ENCODE peak calls at places on chromosomes 13 and 19, in eight cellular contexts. U, I, Z, G, D, H, P and J are unnamed samples. For H3K27me3, the result is how much of the 10 kb centered on the place peaks cover.

GRCh38 chr13:76965759-76966421 is 17.6 kb downstream of the ACOD1 start:
- DNase-seq in D (no peak), U (no peak), H (peak), P (peak), G (peak), Z (no peak), I (peak), J (no peak)

GRCh38 chr19:22622901-22623840 is 11.0 kb upstream of the ZNF492 start:
- DNase-seq in D (no peak), P (no peak), I (no peak), U (no peak), Z (no peak), G (no peak), H (no peak), J (no peak)

GRCh38 chr19:46042252-46042883 is 1.6 kb upstream of the IGFL4 start:
- DNase-seq in D (no peak), Z (no peak), U (no peak), I (no peak), G (no peak), H (no peak), P (no peak), J (no peak)

GRCh38 chr19:3479819-3480215 is 508 bp downstream of the SMIM24 start:
- DNase-seq in H (no peak), I (no peak), D (no peak), G (no peak), P (no peak), Z (no peak), U (no peak), J (no peak)

GRCh38 chr13:38686635-38687245 is at the start of gene FREM2:
- DNase-seq in P (peak), H (no peak), I (peak), U (no peak), Z (no peak), G (peak), D (peak), J (peak)

GRCh38 chr19:16496613-16496983 is 404 bp downstream of the C19orf44 start:
- DNase-seq in Z (no peak), P (peak), H (peak), U (no peak), I (peak), D (no peak), G (peak), J (peak)

GRCh38 chr13:63481334-63481733 is 2065.7 kb upstream of the PCDH20 start:
- DNase-seq in P (no peak), H (no peak), Z (no peak), D (no peak), U (no peak), G (no peak), I (peak), J (no peak)

GRCh38 chr19:11136400-11137101 is 19.0 kb downstream of the SPC24 start:
- DNase-seq in I (peak), P (no peak), H (no peak), G (no peak), D (no peak), Z (no peak), U (no peak), J (no peak)

GRCh38 chr19:10503002-10503789 is at the start of gene KEAP1:
- DNase-seq in I (peak), H (peak), U (no peak), Z (no peak), G (no peak), D (peak), P (no peak), J (no peak)

GRCh38 chr19:21092107-21092506 is 10.1 kb downstream of the ZNF714 start:
- DNase-seq in I (peak), G (no peak), H (peak), P (no peak), D (no peak), U (no peak), Z (no peak), J (no peak)

GRCh38 chr13:88395804-88396203 is 724.6 kb downstream of the SLITRK5 start:
- DNase-seq in Z (no peak), H (no peak), I (no peak), U (no peak), G (no peak), P (no peak), D (no peak), J (no peak)

GRCh38 chr13:107104631-107105030 is 536.7 kb upstream of the ARGLU1 start:
- DNase-seq in I (peak), D (no peak), Z (no peak), G (no peak), H (no peak), U (no peak), P (no peak), J (no peak)

GRCh38 chr13:23858586-23858985 is 30.6 kb downstream of the MIPEP start:
- DNase-seq in I (no peak), P (no peak), H (no peak), Z (no peak), G (no peak), D (no peak), U (no peak), J (no peak)

GRCh38 chr19:38319421-38320258 is at the start of gene KCNK6:
- DNase-seq in D (no peak), H (peak), U (no peak), G (peak), Z (no peak), P (no peak), I (peak), J (peak)

GRCh38 chr13:78136966-78137365 is 218.3 kb upstream of the EDNRB start:
- DNase-seq in P (no peak), H (no peak), U (no peak), D (no peak), Z (no peak), G (no peak), I (no peak), J (no peak)

GRCh38 chr19:15923702-15924101 is 10.6 kb downstream of the CYP4F11 start:
- DNase-seq in G (no peak), D (no peak), U (no peak), I (no peak), P (no peak), H (no peak), Z (no peak), J (no peak)

GRCh38 chr19:54573330-54573872 is at the start of gene LILRA2:
- DNase-seq in H (peak), Z (no peak), I (no peak), D (no peak), G (no peak), P (no peak), U (no peak), J (no peak)

GRCh38 chr19:14005381-14006084 is 587 bp downstream of the RFX1 start:
- DNase-seq in D (peak), I (peak), Z (peak), G (peak), H (peak), P (peak), U (peak), J (peak)

GRCh38 chr19:5171711-5172110 is 168.9 kb downstream of the PTPRS start:
- DNase-seq in H (no peak), P (no peak), Z (no peak), G (peak), U (no peak), D (peak), I (peak), J (no peak)

GRCh38 chr19:6739390-6739883 is at the start of gene TRIP10:
- DNase-seq in H (peak), P (peak), Z (peak), G (no peak), U (peak), D (peak), I (peak), J (peak)

GRCh38 chr19:6271721-6272410 is 7.9 kb downstream of the MLLT1 start:
- DNase-seq in D (no peak), U (peak), G (no peak), Z (no peak), P (peak), I (peak), H (peak), J (peak)

GRCh38 chr13:20151016-20151415 is 9.8 kb downstream of the GJA3 start:
- DNase-seq in D (peak), G (no peak), Z (no peak), U (no peak), P (no peak), H (no peak), I (no peak), J (no peak)

GRCh38 chr13:76758257-76758656 is 127.9 kb downstream of the KCTD12 start:
- DNase-seq in I (no peak), P (no peak), G (no peak), U (no peak), Z (no peak), D (no peak), H (peak), J (no peak)

GRCh38 chr19:58252102-58252685 is 23.5 kb downstream of the ZNF544 start:
- DNase-seq in I (peak), U (no peak), Z (no peak), G (no peak), D (no peak), H (no peak), P (no peak), J (no peak)

GRCh38 chr19:4391701-4392543 is 8.4 kb downstream of the SH3GL1 start:
- DNase-seq in I (peak), P (peak), Z (no peak), D (no peak), G (peak), U (no peak), H (peak), J (no peak)

GRCh38 chr19:13505164-13505695 is 1.0 kb downstream of the CACNA1A start:
- DNase-seq in U (no peak), I (no peak), G (no peak), Z (no peak), P (no peak), D (no peak), H (no peak), J (no peak)

GRCh38 chr19:53892981-53893325 is 11.0 kb downstream of the PRKCG start:
- DNase-seq in I (no peak), P (no peak), U (no peak), G (no peak), H (no peak), Z (no peak), D (no peak), J (no peak)

GRCh38 chr13:59689057-59689456 is 474.7 kb downstream of the DIAPH3 start:
- DNase-seq in D (no peak), H (no peak), Z (no peak), I (no peak), U (no peak), P (no peak), G (no peak), J (no peak)

GRCh38 chr13:100933841-100934240 is 259.2 kb upstream of the TMTC4 start:
- DNase-seq in I (no peak), D (no peak), Z (no peak), G (no peak), H (no peak), P (no peak), U (no peak), J (no peak)

GRCh38 chr19:54207908-54208783 is 7.5 kb downstream of the RPS9 start:
- DNase-seq in P (peak), I (peak), H (peak), U (no peak), Z (no peak), G (peak), D (peak), J (no peak)

GRCh38 chr13:57136093-57136492 is 4.6 kb upstream of the PRR20A start:
- DNase-seq in H (no peak), I (no peak), P (no peak), D (no peak), U (no peak), G (no peak), Z (no peak), J (no peak)

GRCh38 chr19:19645233-19645870 is 1.9 kb upstream of the GMIP start:
- DNase-seq in P (no peak), U (no peak), I (no peak), G (no peak), H (no peak), D (no peak), Z (no peak), J (no peak)

GRCh38 chr19:19642506-19643157 is 825 bp downstream of the GMIP start:
- DNase-seq in I (no peak), H (no peak), U (no peak), D (no peak), P (no peak), Z (no peak), G (no peak), J (no peak)

GRCh38 chr19:19644054-19644388 is 564 bp upstream of the GMIP start:
- DNase-seq in Z (no peak), D (no peak), U (no peak), G (no peak), P (no peak), I (no peak), H (no peak), J (no peak)

GRCh38 chr19:19647037-19647835 is 3.8 kb upstream of the GMIP start:
- DNase-seq in P (no peak), H (no peak), U (no peak), I (no peak), D (no peak), Z (no peak), G (no peak), J (no peak)

DNA sequence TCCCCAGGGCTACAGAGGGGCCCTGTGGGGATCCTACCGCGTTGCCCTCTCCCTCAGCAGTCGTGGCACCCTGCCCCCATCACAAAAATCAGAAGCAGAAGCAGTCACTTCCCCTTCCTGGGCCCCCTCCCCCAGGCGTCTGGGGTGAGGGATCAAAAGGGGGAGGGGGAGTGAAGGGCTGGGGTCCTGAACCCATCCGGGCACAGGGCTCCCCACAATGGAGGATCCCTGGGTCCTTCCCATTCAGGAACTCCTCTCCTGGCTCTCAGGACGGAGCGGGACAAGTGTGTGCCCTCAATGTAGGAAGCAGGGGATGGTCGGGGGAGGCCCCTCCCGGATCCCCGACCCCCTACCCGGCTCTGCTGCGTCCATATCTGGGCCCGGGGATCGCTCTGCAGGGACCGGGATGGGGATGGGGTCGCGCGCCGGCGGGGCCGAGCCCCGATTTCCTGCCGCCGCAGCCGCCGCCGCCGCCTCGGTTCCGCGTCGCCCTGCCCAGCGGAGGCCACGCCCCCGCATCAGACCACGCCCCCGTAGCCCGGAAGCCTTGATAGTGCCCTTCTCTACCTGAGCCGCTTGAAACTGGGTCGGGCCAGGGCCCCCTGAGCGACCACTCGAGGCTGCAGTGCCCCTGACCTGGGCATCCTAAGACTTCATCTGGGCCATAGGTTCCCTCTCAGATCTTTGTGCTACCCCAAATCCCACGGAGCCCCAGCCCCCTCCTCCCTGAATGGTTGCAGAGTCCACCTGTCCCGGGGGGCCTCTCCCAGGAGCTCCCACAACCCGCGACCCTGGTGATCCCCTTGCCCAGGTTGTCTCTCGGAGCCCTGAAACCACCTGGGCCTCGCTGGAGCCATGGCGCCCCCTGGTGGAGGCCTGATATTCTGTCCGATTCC is at the start of gene GMIP:
- DNase-seq in P (peak), H (peak), Z (peak), I (peak), U (peak), G (peak), D (peak), J (peak)
- TF ChIP-seq CTCF in P (peak), H (peak), Z (peak), I (peak), U (peak), G (peak), D (peak), J (peak)

GRCh38 chr13:98275711-98276171 is 98.7 kb upstream of the RNF113B start:
- DNase-seq in G (no peak), D (no peak), Z (no peak), U (no peak), I (no peak), H (no peak), P (no peak), J (no peak)

GRCh38 chr13:98273824-98274786 is 97.0 kb upstream of the RNF113B start:
- DNase-seq in H (no peak), G (no peak), I (no peak), P (no peak), Z (no peak), D (no peak), U (no peak), J (no peak)

GRCh38 chr13:98274921-98275487 is 97.9 kb upstream of the RNF113B start:
- DNase-seq in D (no peak), U (no peak), G (peak), P (no peak), Z (no peak), I (peak), H (no peak), J (no peak)

GRCh38 chr13:98278068-98278619 is 101.1 kb upstream of the RNF113B start:
- DNase-seq in G (no peak), P (no peak), H (no peak), I (no peak), D (no peak), Z (no peak), U (no peak), J (no peak)

DNA sequence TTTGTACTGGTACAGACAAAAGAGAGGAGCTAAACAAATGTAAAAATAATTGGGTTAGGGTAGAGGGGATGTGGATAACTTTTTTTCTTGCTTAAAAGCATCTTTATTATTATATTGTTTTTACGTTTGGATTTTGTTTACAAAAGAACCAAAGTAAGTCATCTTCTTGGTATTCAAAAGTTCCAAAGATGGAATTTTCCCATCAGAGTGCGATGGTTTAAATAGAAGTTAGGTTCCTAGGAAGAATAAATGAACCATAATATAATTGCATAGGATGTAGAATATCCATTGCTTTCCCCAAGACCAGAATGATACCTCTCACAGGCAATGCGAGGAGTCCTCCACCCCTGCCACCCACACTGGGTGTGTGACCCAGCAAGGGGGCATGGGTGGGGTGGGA is 99.4 kb upstream of the RNF113B start:
- DNase-seq in D (no peak), I (no peak), P (no peak), G (no peak), Z (no peak), H (no peak), U (no peak), J (no peak)
- H3K27me3 ChIP-seq in D (under half), I (under half), P (under half), G (under half), Z (under half), H (under half), U (under half), J (under half)

GRCh38 chr13:44350775-44351504 is 22.7 kb upstream of the SERP2 start:
- DNase-seq in U (no peak), Z (no peak), P (no peak), D (no peak), H (no peak), I (no peak), G (peak), J (no peak)

GRCh38 chr13:44351505-44351854 is 22.1 kb upstream of the SERP2 start:
- DNase-seq in G (no peak), D (no peak), P (no peak), Z (no peak), I (no peak), H (no peak), U (no peak), J (no peak)

GRCh38 chr13:44346534-44346933 is 27.1 kb upstream of the SERP2 start:
- DNase-seq in I (no peak), H (no peak), D (no peak), G (no peak), Z (no peak), P (no peak), U (no peak), J (no peak)

GRCh38 chr13:44347301-44347700 is 26.3 kb upstream of the SERP2 start:
- DNase-seq in U (no peak), P (no peak), I (no peak), G (peak), Z (no peak), D (no peak), H (no peak), J (no peak)

GRCh38 chr13:44347905-44348304 is 25.7 kb upstream of the SERP2 start:
- DNase-seq in H (peak), I (no peak), G (no peak), P (no peak), D (no peak), Z (no peak), U (no peak), J (no peak)
- TF ChIP-seq CTCF in H (no peak), I (no peak), G (no peak), P (no peak), D (no peak), Z (no peak), U (no peak), J (no peak)

DNA sequence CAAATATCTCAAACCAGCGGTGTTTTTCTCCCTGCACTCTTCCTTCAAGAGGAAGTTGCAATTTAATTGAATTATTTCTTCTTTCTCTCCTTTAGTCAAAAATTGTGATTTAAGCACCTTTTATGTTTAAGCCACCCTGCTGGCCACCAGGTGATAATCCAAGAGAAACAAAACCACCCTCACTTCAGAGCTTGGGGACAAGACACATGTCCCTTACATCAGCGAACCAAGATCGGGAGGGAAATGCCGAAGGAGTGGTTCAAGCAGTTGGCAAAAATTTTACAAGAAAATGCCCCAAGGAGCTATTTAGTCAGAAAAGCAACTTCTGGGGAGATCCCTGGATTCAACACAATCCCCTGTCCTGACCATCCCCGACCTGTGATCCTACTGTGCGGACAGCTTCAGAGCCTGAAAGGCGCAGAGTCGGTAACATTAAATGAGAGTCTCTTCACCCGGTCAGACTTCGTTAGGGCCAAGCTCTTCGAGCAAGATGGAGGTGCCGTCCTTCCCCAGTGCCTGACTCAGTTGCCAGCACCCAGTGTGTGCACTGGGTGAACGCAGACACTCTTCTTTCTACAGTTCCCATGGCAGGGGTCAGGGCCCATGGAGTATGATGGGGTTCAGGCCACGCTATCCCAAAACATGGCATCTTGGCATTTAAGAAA is 78.6 kb upstream of the TM9SF2 start:
- DNase-seq in G (no peak), U (peak), H (no peak), Z (no peak), I (no peak), D (peak), P (no peak), J (no peak)
- H3K27me3 ChIP-seq in G (under half), U (under half), H (under half), Z (under half), I (under half), D (under half), P (under half), J (under half)

DNA sequence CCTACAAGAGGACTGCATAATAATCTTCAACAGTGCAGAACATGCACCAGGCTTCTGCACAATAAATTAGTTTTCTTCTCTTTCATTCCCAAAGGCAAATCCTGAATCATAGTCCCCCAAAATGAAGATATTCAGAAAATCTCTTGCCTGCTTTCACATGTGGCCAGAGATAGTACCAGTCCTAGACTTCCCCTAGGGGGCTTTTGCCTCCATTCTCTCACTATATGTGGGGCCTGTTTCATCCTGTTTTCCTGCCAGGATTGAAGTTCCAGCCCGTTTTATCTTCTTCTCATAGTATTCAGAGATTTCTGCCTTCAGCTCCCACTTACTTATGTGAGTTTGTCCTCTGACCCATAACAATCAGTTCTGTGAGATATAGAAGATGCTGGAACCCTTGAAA is 421.8 kb upstream of the PCDH9 start:
- DNase-seq in G (no peak), U (no peak), D (no peak), Z (no peak), I (no peak), H (no peak), P (no peak), J (no peak)
- TF ChIP-seq CTCF in G (no peak), U (no peak), D (no peak), Z (no peak), I (no peak), H (no peak), P (no peak), J (no peak)